ENCODE peak calls at places on chromosome 21, in seven cellular contexts. One of them, this sample, is unnamed.

GRCh38 chr21:20507783-20508182 is 490.4 kb upstream of the NCAM2 start:
- DNase-seq in fibroblast of mammary gland: no peak
- DNase-seq in choroid plexus epithelial cell: no peak
- DNase-seq in coronary artery: no peak
- DNase-seq in ovary: no peak
- DNase-seq in left ventricle myocardium inferior: no peak
- DNase-seq in type B pancreatic cell: no peak
- DNase-seq in this sample: no peak

GRCh38 chr21:25885880-25886279 is 151.1 kb downstream of the GABPA start:
- DNase-seq in fibroblast of mammary gland: no peak
- DNase-seq in choroid plexus epithelial cell: no peak
- DNase-seq in coronary artery: no peak
- DNase-seq in ovary: no peak
- DNase-seq in left ventricle myocardium inferior: no peak
- DNase-seq in type B pancreatic cell: no peak
- DNase-seq in this sample: no peak

GRCh38 chr21:46119565-46120271 is 21.8 kb downstream of the COL6A2 start:
- DNase-seq in fibroblast of mammary gland: peak; percentile 5
- DNase-seq in choroid plexus epithelial cell: no peak
- DNase-seq in coronary artery: peak; percentile 73
- DNase-seq in ovary: peak; percentile 32
- DNase-seq in left ventricle myocardium inferior: peak; percentile 11
- DNase-seq in type B pancreatic cell: peak; percentile 67
- DNase-seq in this sample: peak; percentile 12

GRCh38 chr21:26800001-26800400 is 45.2 kb downstream of the ADAMTS1 start:
- DNase-seq in fibroblast of mammary gland: peak; percentile 78
- DNase-seq in choroid plexus epithelial cell: peak; percentile 84
- DNase-seq in coronary artery: no peak
- DNase-seq in ovary: peak; percentile 78
- DNase-seq in left ventricle myocardium inferior: no peak
- DNase-seq in type B pancreatic cell: no peak
- DNase-seq in this sample: no peak

GRCh38 chr21:45599146-45599581 is 44.4 kb upstream of the PCBP3 start:
- DNase-seq in fibroblast of mammary gland: no peak
- DNase-seq in choroid plexus epithelial cell: no peak
- DNase-seq in coronary artery: no peak
- DNase-seq in ovary: peak; percentile 21
- DNase-seq in left ventricle myocardium inferior: no peak
- DNase-seq in type B pancreatic cell: no peak
- DNase-seq in this sample: no peak

GRCh38 chr21:25934130-25934529 is 199.4 kb downstream of the GABPA start:
- DNase-seq in fibroblast of mammary gland: no peak
- DNase-seq in choroid plexus epithelial cell: peak; percentile 90
- DNase-seq in coronary artery: no peak
- DNase-seq in ovary: no peak
- DNase-seq in left ventricle myocardium inferior: no peak
- DNase-seq in type B pancreatic cell: no peak
- DNase-seq in this sample: no peak

GRCh38 chr21:31768720-31769119 is 36.8 kb upstream of the SCAF4 start:
- DNase-seq in fibroblast of mammary gland: no peak
- DNase-seq in choroid plexus epithelial cell: no peak
- DNase-seq in coronary artery: no peak
- DNase-seq in ovary: no peak
- DNase-seq in left ventricle myocardium inferior: no peak
- DNase-seq in type B pancreatic cell: no peak
- DNase-seq in this sample: no peak

GRCh38 chr21:38773108-38774061 is 32.3 kb upstream of the ETS2 start:
- DNase-seq in fibroblast of mammary gland: peak; percentile 100
- DNase-seq in choroid plexus epithelial cell: peak; percentile 96
- DNase-seq in coronary artery: no peak
- DNase-seq in ovary: no peak
- DNase-seq in left ventricle myocardium inferior: no peak
- DNase-seq in type B pancreatic cell: no peak
- DNase-seq in this sample: no peak

GRCh38 chr21:17901458-17902092 is 82.4 kb upstream of the C21orf91 start:
- DNase-seq in fibroblast of mammary gland: peak; percentile 11
- DNase-seq in choroid plexus epithelial cell: peak; percentile 33
- DNase-seq in coronary artery: no peak
- DNase-seq in ovary: no peak
- DNase-seq in left ventricle myocardium inferior: no peak
- DNase-seq in type B pancreatic cell: no peak
- DNase-seq in this sample: no peak

GRCh38 chr21:17903929-17904639 is 84.9 kb upstream of the C21orf91 start:
- DNase-seq in fibroblast of mammary gland: peak; percentile 30
- DNase-seq in choroid plexus epithelial cell: no peak
- DNase-seq in coronary artery: no peak
- DNase-seq in ovary: no peak
- DNase-seq in left ventricle myocardium inferior: no peak
- DNase-seq in type B pancreatic cell: no peak
- DNase-seq in this sample: no peak

GRCh38 chr21:17900990-17901385 is 81.8 kb upstream of the C21orf91 start:
- DNase-seq in fibroblast of mammary gland: no peak
- DNase-seq in choroid plexus epithelial cell: no peak
- DNase-seq in coronary artery: no peak
- DNase-seq in ovary: no peak
- DNase-seq in left ventricle myocardium inferior: no peak
- DNase-seq in type B pancreatic cell: no peak
- DNase-seq in this sample: no peak

GRCh38 chr21:17900281-17900989 is 81.3 kb upstream of the C21orf91 start:
- DNase-seq in fibroblast of mammary gland: no peak
- DNase-seq in choroid plexus epithelial cell: no peak
- DNase-seq in coronary artery: no peak
- DNase-seq in ovary: no peak
- DNase-seq in left ventricle myocardium inferior: peak; percentile 51
- DNase-seq in type B pancreatic cell: no peak
- DNase-seq in this sample: no peak

GRCh38 chr21:17903029-17903806 is 84.1 kb upstream of the C21orf91 start:
- DNase-seq in fibroblast of mammary gland: peak; percentile 55
- DNase-seq in choroid plexus epithelial cell: peak; percentile 67
- DNase-seq in coronary artery: no peak
- DNase-seq in ovary: no peak
- DNase-seq in left ventricle myocardium inferior: no peak
- DNase-seq in type B pancreatic cell: no peak
- DNase-seq in this sample: no peak
- TF ChIP-seq CTCF in fibroblast of mammary gland: no peak
- TF ChIP-seq CTCF in choroid plexus epithelial cell: peak; percentile 13
- TF ChIP-seq CTCF in coronary artery: no peak
- TF ChIP-seq CTCF in ovary: no peak
- TF ChIP-seq CTCF in left ventricle myocardium inferior: peak; percentile 42
- TF ChIP-seq CTCF in type B pancreatic cell: peak; percentile 63
- TF ChIP-seq CTCF in this sample: peak; percentile 26

DNA sequence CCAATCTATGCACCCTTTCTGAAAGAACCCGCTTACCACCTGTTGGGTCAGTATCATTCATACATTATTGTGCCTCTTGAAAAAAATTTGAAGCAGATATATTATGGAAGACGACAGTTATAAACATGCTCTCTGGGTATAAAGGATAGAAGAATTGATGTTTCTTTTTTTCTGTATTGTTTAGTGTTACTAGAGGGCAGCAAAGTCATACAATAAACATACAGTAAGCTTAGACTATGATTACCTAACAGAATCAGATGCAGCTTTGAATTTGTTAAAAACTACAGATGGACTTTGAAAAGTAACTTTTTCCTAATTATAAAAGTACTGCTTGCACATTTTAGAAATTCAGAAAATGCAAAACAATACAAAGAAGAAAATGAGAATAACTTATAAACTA is 11.1 kb upstream of the PAXBP1 start:
- DNase-seq in fibroblast of mammary gland: peak; percentile 25
- DNase-seq in choroid plexus epithelial cell: no peak
- DNase-seq in coronary artery: no peak
- DNase-seq in ovary: no peak
- DNase-seq in left ventricle myocardium inferior: no peak
- DNase-seq in type B pancreatic cell: no peak
- DNase-seq in this sample: no peak
- TF ChIP-seq CTCF in fibroblast of mammary gland: no peak
- TF ChIP-seq CTCF in choroid plexus epithelial cell: peak; percentile 11
- TF ChIP-seq CTCF in coronary artery: no peak
- TF ChIP-seq CTCF in ovary: no peak
- TF ChIP-seq CTCF in left ventricle myocardium inferior: no peak
- TF ChIP-seq CTCF in type B pancreatic cell: no peak
- TF ChIP-seq CTCF in this sample: peak; percentile 51

GRCh38 chr21:42746593-42747266 is 93.3 kb downstream of the PDE9A start:
- DNase-seq in fibroblast of mammary gland: no peak
- DNase-seq in choroid plexus epithelial cell: no peak
- DNase-seq in coronary artery: no peak
- DNase-seq in ovary: no peak
- DNase-seq in left ventricle myocardium inferior: peak; percentile 46
- DNase-seq in type B pancreatic cell: no peak
- DNase-seq in this sample: no peak
- TF ChIP-seq CTCF in fibroblast of mammary gland: no peak
- TF ChIP-seq CTCF in choroid plexus epithelial cell: no peak
- TF ChIP-seq CTCF in coronary artery: no peak
- TF ChIP-seq CTCF in ovary: no peak
- TF ChIP-seq CTCF in left ventricle myocardium inferior: no peak
- TF ChIP-seq CTCF in type B pancreatic cell: no peak
- TF ChIP-seq CTCF in this sample: no peak

DNA sequence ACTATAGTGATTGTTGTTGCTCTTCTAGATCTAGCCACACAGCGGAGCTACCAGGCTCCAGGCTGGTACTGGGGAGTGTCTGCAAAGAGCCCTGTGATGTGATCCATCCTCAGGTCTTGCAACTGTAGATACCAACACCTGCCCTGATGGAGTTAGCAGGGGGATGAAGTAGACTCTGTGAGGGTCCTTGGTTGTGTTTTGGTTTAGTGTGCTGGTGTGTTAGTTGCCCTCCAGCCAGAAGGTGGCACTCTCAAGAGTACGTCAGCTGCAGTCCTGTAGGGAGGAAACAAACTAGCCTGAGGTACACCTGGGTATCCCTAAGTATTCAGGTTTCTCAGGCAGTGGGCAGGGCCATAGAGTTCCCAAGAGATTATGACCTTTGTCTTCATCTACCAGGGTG is 81.2 kb upstream of the TMPRSS2 start:
- DNase-seq in fibroblast of mammary gland: no peak
- DNase-seq in choroid plexus epithelial cell: no peak
- DNase-seq in coronary artery: peak; percentile 17
- DNase-seq in ovary: no peak
- DNase-seq in left ventricle myocardium inferior: no peak
- DNase-seq in type B pancreatic cell: no peak
- DNase-seq in this sample: no peak
- TF ChIP-seq CTCF in fibroblast of mammary gland: no peak
- TF ChIP-seq CTCF in choroid plexus epithelial cell: peak; percentile 2
- TF ChIP-seq CTCF in coronary artery: no peak
- TF ChIP-seq CTCF in ovary: no peak
- TF ChIP-seq CTCF in left ventricle myocardium inferior: no peak
- TF ChIP-seq CTCF in type B pancreatic cell: no peak
- TF ChIP-seq CTCF in this sample: no peak

This sample was measured in D721Med.